ENCODE peak calls at places on chromosome 22, in seven cellular contexts. R, X, Y, I, E, C and Q are unnamed samples.

GRCh38 chr22:40855960-40856512 is 403 bp downstream of the ST13 start:
- DNase-seq in Y (no peak), E (peak), C (peak), X (peak), I (peak), R (peak), Q (no peak)

GRCh38 chr22:17159504-17159951 is 451 bp upstream of the HDHD5 start:
- DNase-seq in X (peak), I (peak), R (peak), E (peak), C (peak), Y (peak), Q (peak)

GRCh38 chr22:41725510-41726110 is 26.3 kb downstream of the MEI1 start:
- DNase-seq in C (no peak), X (peak), R (no peak), E (no peak), I (no peak), Y (no peak), Q (no peak)

GRCh38 chr22:16949561-16949960 is 58.5 kb downstream of the GAB4 start:
- DNase-seq in X (no peak), R (no peak), I (no peak), Y (no peak), E (peak), C (no peak), Q (no peak)

GRCh38 chr22:36432592-36433317 is 45.0 kb upstream of the MYH9 start:
- DNase-seq in C (no peak), I (no peak), X (peak), E (no peak), R (no peak), Y (no peak), Q (no peak)

GRCh38 chr22:29062286-29062949 is 787 bp upstream of the C22orf31 start:
- DNase-seq in Y (no peak), E (no peak), C (no peak), X (no peak), I (no peak), R (no peak), Q (no peak)

GRCh38 chr22:46047841-46048595 is 71.1 kb upstream of the WNT7B start:
- DNase-seq in E (peak), Y (peak), R (no peak), C (no peak), X (no peak), I (no peak), Q (no peak)

GRCh38 chr22:24409707-24410106 is 17.7 kb upstream of the ADORA2A start:
- DNase-seq in C (no peak), X (no peak), I (no peak), E (no peak), R (no peak), Y (no peak), Q (no peak)

GRCh38 chr22:36765131-36765942 is 10.6 kb downstream of the IFT27 start:
- DNase-seq in X (no peak), R (no peak), Y (no peak), I (no peak), C (no peak), E (no peak), Q (no peak)

GRCh38 chr22:41603873-41604332 is 14.3 kb upstream of the PMM1 start:
- DNase-seq in E (no peak), X (no peak), Y (no peak), R (peak), I (no peak), C (peak), Q (peak)

GRCh38 chr22:41043727-41044126 is 48.7 kb upstream of the EP300 start:
- DNase-seq in X (no peak), E (no peak), Y (no peak), C (no peak), I (no peak), R (no peak), Q (no peak)

GRCh38 chr22:23862103-23862502 is 4.4 kb downstream of the SLC2A11 start:
- DNase-seq in R (no peak), E (peak), I (peak), Y (no peak), C (peak), X (peak), Q (no peak)

GRCh38 chr22:39132871-39133524 is 19.5 kb downstream of the CBX7 start:
- DNase-seq in R (no peak), E (no peak), C (no peak), I (no peak), Y (no peak), X (no peak), Q (no peak)

GRCh38 chr22:39308614-39309363 is 10.6 kb downstream of the RPL3 start:
- DNase-seq in C (no peak), E (peak), I (peak), R (no peak), Y (peak), X (peak), Q (no peak)